ENCODE peak calls at places on chromosomes 4 and X, in four cellular contexts. O is ovary, J is heart left ventricle, U is AG09309. A is an unnamed sample.

GRCh38 chr4:1395941-1396805 is 10.1 kb downstream of the NKX1-1 start:
- DNase-seq in O (no peak), J (peak), U (no peak), A (no peak)

GRCh38 chr4:157225096-157225495 is 4.6 kb downstream of the GRIA2 start:
- DNase-seq in O (no peak), J (no peak), U (no peak), A (no peak)

GRCh38 chrX:119880552-119881437 is 9.2 kb downstream of the NDUFA1 start:
- DNase-seq in O (no peak), J (no peak), U (peak), A (peak)

GRCh38 chrX:8139713-8140112 is 31.4 kb downstream of the VCX2 start:
- DNase-seq in O (no peak), J (no peak), U (no peak), A (peak)

GRCh38 chrX:46979340-46979739 is 67.1 kb downstream of the JADE3 start:
- DNase-seq in O (no peak), J (no peak), U (peak), A (peak)

GRCh38 chr4:8727131-8727530 is 134.6 kb downstream of the CPZ start:
- DNase-seq in O (no peak), J (no peak), U (no peak), A (no peak)

GRCh38 chrX:47611926-47612325 is 7.7 kb downstream of the SYN1 start:
- DNase-seq in O (no peak), J (no peak), U (no peak), A (no peak)

GRCh38 chr4:155921597-155921996 is 18.1 kb downstream of the TDO2 start:
- DNase-seq in O (no peak), J (no peak), U (no peak), A (no peak)

GRCh38 chr4:111793686-111794085 is 351.6 kb upstream of the FAM241A start:
- DNase-seq in O (no peak), J (no peak), U (no peak), A (no peak)

GRCh38 chr4:127783026-127783769 is 1.1 kb downstream of the HSPA4L start:
- DNase-seq in O (peak), J (peak), U (no peak), A (peak)

GRCh38 chrX:40278340-40279090 is 180.8 kb upstream of the BCOR start:
- DNase-seq in O (no peak), J (no peak), U (no peak), A (no peak)

GRCh38 chr4:11189756-11190155 is 238.9 kb downstream of the HS3ST1 start:
- DNase-seq in O (no peak), J (no peak), U (no peak), A (no peak)

GRCh38 chr4:152245706-152246105 is 290.2 kb downstream of the FBXW7 start:
- DNase-seq in O (no peak), J (no peak), U (no peak), A (no peak)

GRCh38 chr4:997375-998071 is 4.3 kb upstream of the SLC26A1 start:
- DNase-seq in O (peak), J (peak), U (no peak), A (no peak)

GRCh38 chr4:127967141-127967775 is 2.1 kb downstream of the ABHD18 start:
- DNase-seq in O (no peak), J (no peak), U (no peak), A (no peak)

GRCh38 chrX:29231800-29232199 is 644.6 kb downstream of the IL1RAPL1 start:
- DNase-seq in O (no peak), J (no peak), U (no peak), A (no peak)

GRCh38 chr4:152856960-152857359 is 77.2 kb downstream of the ARFIP1 start:
- DNase-seq in O (no peak), J (no peak), U (no peak), A (no peak)

GRCh38 chrX:151538190-151539122 is 25.0 kb upstream of the PASD1 start:
- DNase-seq in O (no peak), J (no peak), U (no peak), A (no peak)

GRCh38 chr4:19227701-19228100 is 1024.0 kb upstream of the SLIT2 start:
- DNase-seq in O (no peak), J (no peak), U (peak), A (no peak)

GRCh38 chr4:19224820-19225219 is 1026.9 kb upstream of the SLIT2 start:
- DNase-seq in O (no peak), J (no peak), U (peak), A (peak)
- TF ChIP-seq CTCF in O (no peak), J (peak), U (peak), A (no peak)

GRCh38 chr4:76950052-76950845 is 697 bp downstream of the SEPTIN11 start:
- DNase-seq in O (peak), J (peak), U (no peak), A (no peak)

GRCh38 chr4:76950846-76951321 is 1.3 kb downstream of the SEPTIN11 start:
- DNase-seq in O (peak), J (peak), U (no peak), A (no peak)

GRCh38 chr4:76952631-76953587 is 3.4 kb downstream of the SEPTIN11 start:
- DNase-seq in O (no peak), J (no peak), U (no peak), A (no peak)

GRCh38 chr4:76951333-76952033 is 1.9 kb downstream of the SEPTIN11 start:
- DNase-seq in O (no peak), J (no peak), U (no peak), A (no peak)

GRCh38 chr4:76952071-76952470 is 2.5 kb downstream of the SEPTIN11 start:
- DNase-seq in O (no peak), J (no peak), U (no peak), A (no peak)
- H3K4me3 ChIP-seq in O (no peak), J (no peak), U (peak), A (peak)

GRCh38 chr4:124432500-124432899 is 280.0 kb downstream of the ANKRD50 start:
- DNase-seq in O (no peak), J (no peak), U (peak), A (no peak)

GRCh38 chr4:124431663-124432192 is 280.8 kb downstream of the ANKRD50 start:
- DNase-seq in O (no peak), J (no peak), U (no peak), A (no peak)

GRCh38 chr4:124427095-124427767 is 285.3 kb downstream of the ANKRD50 start:
- DNase-seq in O (no peak), J (peak), U (no peak), A (no peak)

GRCh38 chr4:124428648-124429047 is 283.9 kb downstream of the ANKRD50 start:
- DNase-seq in O (no peak), J (no peak), U (no peak), A (no peak)

GRCh38 chr4:124429746-124430250 is 282.7 kb downstream of the ANKRD50 start:
- DNase-seq in O (no peak), J (no peak), U (no peak), A (no peak)
- TF ChIP-seq CTCF in O (no peak), J (no peak), U (no peak), A (no peak)

DNA sequence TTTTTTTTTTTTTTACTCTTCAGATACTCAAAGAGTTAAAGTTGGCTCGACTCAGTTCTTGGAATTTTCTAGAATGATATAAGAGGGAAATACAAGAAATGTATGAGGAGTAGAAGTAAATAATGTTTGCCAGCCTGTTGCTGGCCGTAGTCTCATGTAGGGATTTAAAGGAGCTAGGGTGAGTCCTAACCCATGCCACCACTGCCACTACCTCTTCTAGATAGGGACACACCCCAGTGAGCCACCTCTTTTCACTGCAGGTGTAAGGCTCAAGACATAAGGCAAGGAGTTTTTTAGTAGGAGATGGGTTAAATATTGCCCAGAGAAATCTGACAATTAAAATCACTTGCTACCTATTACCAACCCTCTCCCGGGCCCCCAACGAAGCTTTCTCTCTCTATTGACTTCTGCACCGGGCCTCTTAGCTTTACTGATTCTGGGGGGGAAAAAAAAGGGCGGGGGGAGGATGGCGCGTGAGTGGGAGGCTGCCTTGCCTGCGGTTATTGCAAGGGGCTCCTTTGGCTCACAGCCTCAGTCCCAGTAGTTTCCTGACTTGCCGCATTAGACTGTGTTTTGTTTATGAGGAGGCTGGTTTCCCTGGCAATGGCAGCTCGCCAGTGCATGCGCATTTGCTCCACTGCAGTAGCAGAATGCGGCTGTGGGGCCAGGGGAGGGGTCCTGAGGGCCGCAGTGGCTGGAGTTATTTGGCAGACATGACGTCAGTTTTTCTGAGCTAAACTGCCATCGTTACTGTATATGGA is 3.0 kb downstream of the LINC00632 start:
- DNase-seq in O (peak), J (peak), U (no peak), A (peak)
- H3K4me3 ChIP-seq in O (no peak), J (peak), U (no peak), A (peak)

GRCh38 chr4:120692964-120693363 is 229.6 kb downstream of the PRDM5 start:
- DNase-seq in O (no peak), J (no peak), U (peak), A (peak)
- TF ChIP-seq CTCF in O (no peak), J (no peak), U (no peak), A (no peak)

DNA sequence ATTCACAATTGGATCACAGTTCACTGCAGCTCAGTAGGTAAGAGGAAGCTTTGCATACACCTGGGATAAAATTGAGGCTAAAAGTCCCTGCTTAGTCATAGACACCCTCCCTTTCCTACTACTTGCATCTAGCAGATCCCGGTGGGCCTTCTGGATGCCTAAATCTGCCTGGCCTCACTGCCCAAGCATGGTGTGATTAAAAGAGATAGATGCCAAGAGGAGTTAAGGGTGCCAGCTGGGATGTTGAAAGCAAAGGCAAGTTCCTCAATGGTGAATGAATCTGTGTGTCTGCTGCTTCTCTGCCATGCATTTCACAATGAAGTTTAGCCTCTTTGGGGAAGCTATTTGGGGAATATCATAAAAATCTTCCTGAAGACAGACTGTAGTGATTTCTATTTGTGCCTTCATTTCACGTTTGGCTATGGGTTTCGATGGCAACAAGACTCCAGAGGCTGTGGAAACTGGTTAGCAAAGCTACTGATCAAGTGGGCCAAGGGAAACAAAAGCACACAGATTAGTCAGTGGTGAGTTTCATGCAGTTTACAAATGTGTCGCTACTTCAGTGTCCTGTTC is 534.0 kb downstream of the ANKRD50 start:
- DNase-seq in O (no peak), J (no peak), U (no peak), A (no peak)
- H3K4me3 ChIP-seq in O (no peak), J (no peak), U (no peak), A (no peak)

GRCh38 chrX:82676386-82676785 is 831.7 kb upstream of the POU3F4 start:
- DNase-seq in O (no peak), J (no peak), U (no peak), A (no peak)
- TF ChIP-seq CTCF in O (no peak), J (no peak), U (peak), A (no peak)

GRCh38 chr4:150982557-150983233 is 32.4 kb downstream of the LRBA start:
- DNase-seq in O (no peak), J (no peak), U (no peak), A (no peak)

GRCh38 chr4:150987204-150987603 is 27.9 kb downstream of the LRBA start:
- DNase-seq in O (no peak), J (no peak), U (no peak), A (no peak)

GRCh38 chr4:150988238-150988637 is 26.8 kb downstream of the LRBA start:
- DNase-seq in O (no peak), J (no peak), U (no peak), A (no peak)

GRCh38 chr4:150990993-150991392 is 24.1 kb downstream of the LRBA start:
- DNase-seq in O (no peak), J (no peak), U (no peak), A (no peak)

DNA sequence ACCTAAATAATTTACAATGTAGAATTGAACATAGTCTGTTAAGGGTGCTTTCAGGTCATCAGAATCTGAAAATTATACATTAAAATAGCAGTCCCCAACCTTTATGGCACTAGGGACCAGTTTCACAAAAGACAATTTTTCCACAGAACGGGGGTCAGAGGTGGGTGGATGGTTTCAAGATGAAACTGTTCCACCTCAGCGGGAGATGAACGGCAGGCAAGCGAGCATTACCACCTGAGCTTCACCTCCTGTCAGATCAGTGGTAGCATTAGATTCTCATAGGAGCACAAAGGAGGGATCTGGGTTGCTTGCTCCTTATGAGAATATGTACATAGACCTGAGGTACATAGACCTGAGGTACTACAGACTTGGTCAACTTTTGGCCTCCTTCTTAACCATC is 29.0 kb downstream of the LRBA start:
- DNase-seq in O (no peak), J (no peak), U (no peak), A (no peak)
- H3K4me3 ChIP-seq in O (no peak), J (no peak), U (no peak), A (no peak)

DNA sequence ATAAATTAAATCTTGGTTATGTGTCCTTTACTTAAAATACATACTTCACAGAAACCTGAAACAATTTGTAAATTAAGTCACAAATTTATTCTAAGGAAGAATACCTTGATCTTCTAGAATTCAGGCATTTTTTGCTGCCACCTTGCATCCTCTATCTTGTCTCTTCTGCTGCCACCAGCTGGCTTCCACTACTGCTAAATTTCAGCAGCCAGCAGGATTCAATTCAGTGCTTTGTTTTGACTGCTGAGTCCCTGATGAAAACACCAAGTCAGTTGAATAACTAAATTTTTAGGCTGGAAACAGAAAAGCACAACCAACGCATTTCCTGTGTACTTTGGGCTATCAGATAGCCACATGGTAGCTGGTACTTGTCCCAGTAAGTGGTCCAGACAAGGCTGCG is 2.4 kb upstream of the MBTPS2 start:
- DNase-seq in O (no peak), J (no peak), U (no peak), A (no peak)
- TF ChIP-seq CTCF in O (no peak), J (no peak), U (no peak), A (no peak)

GRCh38 chr4:139625487-139625886 is 40.1 kb upstream of the MGST2 start:
- DNase-seq in O (no peak), J (no peak), U (no peak), A (no peak)

GRCh38 chr4:139622856-139623255 is 42.8 kb upstream of the MGST2 start:
- DNase-seq in O (no peak), J (no peak), U (no peak), A (no peak)

GRCh38 chr4:139619644-139620043 is 46.0 kb upstream of the MGST2 start:
- DNase-seq in O (no peak), J (no peak), U (no peak), A (no peak)

GRCh38 chr4:139628184-139629012 is 37.2 kb upstream of the MGST2 start:
- DNase-seq in O (no peak), J (no peak), U (no peak), A (no peak)

GRCh38 chr4:139624441-139625130 is 41.0 kb upstream of the MGST2 start:
- DNase-seq in O (no peak), J (no peak), U (no peak), A (no peak)
- H3K4me3 ChIP-seq in O (no peak), J (no peak), U (no peak), A (no peak)